ENCODE peak calls at places on chromosomes 5 and 9, in six cellular contexts. Q is endodermal cell, L is neuronal stem cell, O is mesendoderm, T is HCT116, K is adipocyte. N is an unnamed sample.

GRCh38 chr5:76622973-76623596 is at the start of gene F2RL2:
- DNase-seq in K (peak; percentile 93), T (no peak), O (peak; percentile 92), Q (peak; percentile 78), L (peak; percentile 33), N (no peak)

GRCh38 chr9:126383395-126384104 is 56.9 kb downstream of the MVB12B start:
- DNase-seq in T (no peak), O (no peak), L (no peak), Q (no peak), K (no peak), N (no peak)

GRCh38 chr9:125255781-125256391 is 5.7 kb upstream of the GAPVD1 start:
- DNase-seq in K (no peak), Q (peak; percentile 69), O (no peak), T (no peak), L (no peak), N (no peak)

GRCh38 chr5:39178856-39179255 is 40.5 kb downstream of the FYB1 start:
- DNase-seq in L (no peak), Q (no peak), T (no peak), O (no peak), K (no peak), N (no peak)

GRCh38 chr9:12697719-12698118 is 4.5 kb downstream of the TYRP1 start:
- DNase-seq in O (no peak), L (no peak), Q (no peak), K (no peak), T (no peak), N (no peak)

GRCh38 chr9:129583308-129584038 is 37.4 kb downstream of the C9orf50 start:
- DNase-seq in O (no peak), K (peak; percentile 58), Q (no peak), L (no peak), T (no peak), N (no peak)

GRCh38 chr9:129823163-129823933 is 588 bp downstream of the TOR1A start:
- DNase-seq in K (peak; percentile 50), T (no peak), L (no peak), O (peak; percentile 77), Q (peak; percentile 73), N (peak; percentile 37)

GRCh38 chr5:112957970-112958773 is 18.4 kb upstream of the DCP2 start:
- DNase-seq in T (peak; percentile 51), O (no peak), K (peak; percentile 95), L (no peak), Q (no peak), N (peak; percentile 90)

GRCh38 chr5:169695919-169696490 is 58.9 kb downstream of the DOCK2 start:
- DNase-seq in O (no peak), Q (no peak), T (peak; percentile 22), L (no peak), K (peak; percentile 97), N (peak; percentile 93)

GRCh38 chr9:72041775-72042194 is 18.6 kb downstream of the C9orf57 start:
- DNase-seq in O (no peak), Q (no peak), L (no peak), T (no peak), K (peak; percentile 14), N (peak; percentile 73)

GRCh38 chr5:54772232-54773168 is 212.9 kb downstream of the ESM1 start:
- DNase-seq in K (no peak), Q (no peak), T (no peak), L (no peak), O (no peak), N (no peak)

GRCh38 chr9:112193562-112194288 is 18.6 kb upstream of the SUSD1 start:
- DNase-seq in Q (no peak), L (no peak), T (no peak), K (no peak), O (no peak), N (no peak)

GRCh38 chr5:146533260-146533857 is 17.4 kb upstream of the GPR151 start:
- DNase-seq in O (peak; percentile 84), L (peak; percentile 73), Q (peak; percentile 94), K (peak; percentile 86), T (peak; percentile 73), N (peak; percentile 55)

GRCh38 chr9:93950619-93951601 is 4.2 kb downstream of the BARX1 start:
- DNase-seq in O (peak; percentile 76), Q (peak; percentile 88), K (no peak), L (no peak), T (no peak), N (peak; percentile 40)

GRCh38 chr5:100676807-100677631 is 141.8 kb downstream of the FAM174A start:
- DNase-seq in L (no peak), Q (no peak), T (no peak), O (no peak), K (no peak), N (no peak)

GRCh38 chr9:116663588-116663987 is 23.5 kb upstream of the TRIM32 start:
- DNase-seq in O (no peak), Q (no peak), T (no peak), K (no peak), L (no peak), N (no peak)

GRCh38 chr5:112682621-112683061 is 55.0 kb upstream of the APC start:
- DNase-seq in Q (no peak), L (no peak), K (no peak), T (no peak), O (no peak), N (no peak)

GRCh38 chr5:175861337-175862130 is 9.8 kb upstream of the CPLX2 start:
- DNase-seq in K (no peak), Q (no peak), L (no peak), O (no peak), T (peak; percentile 98), N (no peak)

GRCh38 chr9:79302002-79302401 is 269.8 kb upstream of the TLE4 start:
- DNase-seq in Q (no peak), O (no peak), T (no peak), L (no peak), K (no peak), N (no peak)

GRCh38 chr9:106862946-106863740 is at the start of gene ZNF462:
- DNase-seq in Q (peak; percentile 82), T (no peak), L (peak; percentile 47), O (peak; percentile 96), K (peak; percentile 85), N (peak; percentile 76)

GRCh38 chr9:131476777-131477345 is 25.9 kb upstream of the POMT1 start:
- DNase-seq in Q (no peak), O (no peak), T (no peak), L (no peak), K (no peak), N (no peak)

GRCh38 chr9:113598451-113598850 is 134.9 kb downstream of the RGS3 start:
- DNase-seq in O (no peak), Q (no peak), L (no peak), T (no peak), K (no peak), N (no peak)

GRCh38 chr5:61635271-61635670 is 303.2 kb downstream of the ZSWIM6 start:
- DNase-seq in T (no peak), O (no peak), Q (no peak), L (no peak), K (no peak), N (no peak)

GRCh38 chr5:45521067-45521466 is 175.1 kb downstream of the HCN1 start:
- DNase-seq in L (peak; percentile 59), O (peak; percentile 79), K (no peak), Q (peak; percentile 88), T (peak; percentile 62), N (no peak)

GRCh38 chr9:4837126-4837767 is 44.5 kb downstream of the RCL1 start:
- DNase-seq in T (no peak), O (no peak), K (no peak), L (no peak), Q (no peak), N (no peak)

GRCh38 chr5:138032028-138032571 is 779 bp downstream of the FAM13B start:
- DNase-seq in O (no peak), T (no peak), Q (no peak), K (peak; percentile 65), L (no peak), N (peak; percentile 56)

GRCh38 chr5:175022286-175022685 is 297.9 kb downstream of the MSX2 start:
- DNase-seq in K (no peak), T (no peak), Q (no peak), O (no peak), L (no peak), N (no peak)

GRCh38 chr5:133599044-133599443 is 13.3 kb downstream of the FSTL4 start:
- DNase-seq in K (no peak), O (no peak), L (no peak), Q (peak; percentile 27), T (no peak), N (no peak)

GRCh38 chr9:130997925-130998595 is 10.9 kb upstream of the LAMC3 start:
- DNase-seq in T (peak; percentile 60), L (peak; percentile 77), O (peak; percentile 91), K (peak; percentile 80), Q (peak; percentile 98), N (peak; percentile 48)

GRCh38 chr5:149656576-149657182 is 73.4 kb upstream of the PPARGC1B start:
- DNase-seq in L (peak; percentile 27), T (no peak), K (no peak), O (peak; percentile 82), Q (peak; percentile 95), N (peak; percentile 26)

GRCh38 chr5:158287643-158288228 is 428.8 kb upstream of the CLINT1 start:
- DNase-seq in L (no peak), O (no peak), T (no peak), K (peak; percentile 58), Q (no peak), N (peak; percentile 52)

GRCh38 chr5:160460377-160461049 is 38.9 kb downstream of the PTTG1 start:
- DNase-seq in Q (no peak), O (no peak), L (peak; percentile 24), T (no peak), K (peak; percentile 30), N (no peak)

GRCh38 chr9:99012957-99013512 is 69.3 kb downstream of the COL15A1 start:
- DNase-seq in T (no peak), L (no peak), O (peak; percentile 15), Q (peak; percentile 22), K (no peak), N (no peak)

DNA sequence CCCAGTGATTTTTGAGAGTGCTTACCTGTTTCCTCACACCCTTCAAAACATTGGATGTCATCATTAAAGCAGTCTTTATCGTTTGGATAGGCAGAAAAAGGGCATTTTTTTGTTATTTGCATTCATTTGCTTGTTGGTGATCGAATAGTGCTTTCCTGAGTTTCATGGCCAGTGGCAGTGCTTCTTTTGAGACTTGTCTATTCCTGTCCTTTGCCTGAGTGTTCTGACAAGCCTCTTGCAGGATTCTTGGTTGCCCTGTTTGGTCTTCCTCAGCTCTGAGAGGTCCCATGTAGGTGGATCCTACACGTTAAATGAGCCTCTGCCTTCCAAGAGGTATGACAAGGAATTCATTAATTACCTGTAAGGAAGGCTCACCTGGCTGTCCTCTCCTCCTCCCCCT is 52.8 kb downstream of the DAB2IP start:
- DNase-seq in L (no peak), K (no peak), T (no peak), O (no peak), Q (no peak), N (peak; percentile 71)
- H3K4me1 ChIP-seq in L (peaks cover 18% of the 10 kb centered on the region), K (peaks cover 4% of the 10 kb centered on the region), T (peaks cover 11% of the 10 kb centered on the region), O (peaks cover 3% of the 10 kb centered on the region), Q (peaks cover 6% of the 10 kb centered on the region), N (peaks cover 84% of the 10 kb centered on the region)

GRCh38 chr5:141528401-141528984 is 39.6 kb downstream of the PCDHGC5 start:
- DNase-seq in K (no peak), Q (no peak), T (no peak), L (no peak), O (no peak), N (no peak)
- H3K9ac ChIP-seq in K (peak overlapping the region; percentile 55), Q (no peak overlapping the region), T (no peak overlapping the region), L (no peak overlapping the region), O (no peak overlapping the region), N (no peak overlapping the region)

GRCh38 chr5:132267931-132268501 is 10.5 kb downstream of the PDLIM4 start:
- DNase-seq in O (no peak), Q (no peak), T (no peak), L (no peak), K (no peak), N (no peak)
- H3K4me1 ChIP-seq in O (no peaks in the 10 kb centered on the region), Q (no peaks in the 10 kb centered on the region), T (peaks cover 36% of the 10 kb centered on the region), L (peaks cover 4% of the 10 kb centered on the region), K (peaks cover 44% of the 10 kb centered on the region), N (peaks cover 37% of the 10 kb centered on the region)

GRCh38 chr9:118575341-118576070 is 793.7 kb downstream of the BRINP1 start:
- DNase-seq in L (no peak), O (no peak), T (no peak), Q (no peak), K (no peak), N (peak; percentile 11)
- H3K9ac ChIP-seq in L (no peak overlapping the region), O (no peak overlapping the region), T (no peak overlapping the region), Q (no peak overlapping the region), K (no peak overlapping the region), N (no peak overlapping the region)

N was measured in mammary epithelial cell.